ENCODE peak calls at places on chromosomes 6 and 20, in six cellular contexts. I is T-helper 9 cell; F is GM13977; P is effector CD8-positive, alpha-beta T cell; T is GM23248; N is activated CD4-positive, alpha-beta T cell treated with anti-CD3 and anti-CD28 coated beads, Interleukin-2, amount 50 U/mL, for 48 hours. B is an unnamed sample.

GRCh38 chr20:4902788-4903187 is 98.5 kb downstream of the SLC23A2 start:
- DNase-seq in F (no peak), T (no peak), I (no peak), N (no peak), P (no peak), B (no peak)

GRCh38 chr20:40863337-40863919 is 165.2 kb upstream of the TOP1 start:
- DNase-seq in P (no peak), I (no peak), T (no peak), N (no peak), F (no peak), B (no peak)

GRCh38 chr20:33649201-33649631 is 12.9 kb upstream of the C20orf144 start:
- DNase-seq in F (no peak), P (no peak), T (peak; percentile 54), I (no peak), N (peak; percentile 9), B (no peak)

GRCh38 chr6:127939442-127940066 is 38.7 kb upstream of the THEMIS start:
- DNase-seq in I (no peak), F (no peak), T (peak; percentile 49), N (no peak), P (no peak), B (no peak)

GRCh38 chr6:113969888-113970807 is 800 bp downstream of the HDAC2 start:
- DNase-seq in N (peak; percentile 64), P (peak; percentile 39), I (peak; percentile 34), T (peak; percentile 72), F (peak; percentile 58), B (peak; percentile 29)

GRCh38 chr20:62636446-62636845 is 5.9 kb upstream of the SLCO4A1 start:
- DNase-seq in N (no peak), I (no peak), T (no peak), F (no peak), P (no peak), B (no peak)

GRCh38 chr6:134004714-134005113 is 47.7 kb downstream of the SLC2A12 start:
- DNase-seq in N (no peak), I (no peak), T (peak; percentile 11), F (no peak), P (no peak), B (no peak)

GRCh38 chr6:35601331-35602132 is 87.2 kb downstream of the FKBP5 start:
- DNase-seq in T (peak; percentile 81), F (no peak), P (peak; percentile 55), I (peak; percentile 45), N (no peak), B (peak; percentile 72)

GRCh38 chr6:14791525-14791924 is 454.3 kb upstream of the JARID2 start:
- DNase-seq in I (no peak), P (no peak), F (no peak), N (no peak), T (peak; percentile 52), B (no peak)

GRCh38 chr6:109388265-109388664 is 6.0 kb upstream of the CD164 start:
- DNase-seq in T (no peak), F (no peak), P (no peak), I (no peak), N (no peak), B (no peak)

GRCh38 chr20:44186674-44187053 is 324 bp downstream of the JPH2 start:
- DNase-seq in F (no peak), T (peak; percentile 46), P (no peak), I (no peak), N (no peak), B (no peak)

GRCh38 chr6:44349904-44350649 is 7.6 kb downstream of the SPATS1 start:
- DNase-seq in I (no peak), F (no peak), P (no peak), T (no peak), N (no peak), B (no peak)

GRCh38 chr6:82877213-82878195 is 188.1 kb downstream of the UBE3D start:
- DNase-seq in N (no peak), I (no peak), P (no peak), F (no peak), T (no peak), B (no peak)

GRCh38 chr20:20393770-20394169 is 25.9 kb downstream of the INSM1 start:
- DNase-seq in P (no peak), I (no peak), N (no peak), T (no peak), F (no peak), B (no peak)

GRCh38 chr6:118776607-118777549 is 117.1 kb upstream of the ASF1A start:
- DNase-seq in I (peak; percentile 29), P (peak; percentile 40), N (peak; percentile 75), F (peak; percentile 70), T (peak; percentile 86), B (peak; percentile 52)

GRCh38 chr6:10347561-10348327 is 67.1 kb downstream of the TFAP2A start:
- DNase-seq in I (no peak), P (no peak), T (peak; percentile 64), F (no peak), N (no peak), B (no peak)

GRCh38 chr20:46552460-46553420 is 2.3 kb upstream of the OCSTAMP start:
- DNase-seq in T (no peak), I (no peak), N (peak; percentile 64), F (peak; percentile 72), P (no peak), B (no peak)

GRCh38 chr20:33653218-33653899 is 8.8 kb upstream of the C20orf144 start:
- DNase-seq in T (peak; percentile 78), F (peak; percentile 77), N (peak; percentile 48), P (no peak), I (no peak), B (no peak)

GRCh38 chr6:42279966-42280629 is 62.4 kb upstream of the MRPS10 start:
- DNase-seq in I (no peak), N (no peak), F (no peak), P (no peak), T (peak; percentile 35), B (no peak)

GRCh38 chr6:56911847-56912246 is 43.1 kb upstream of the BEND6 start:
- DNase-seq in N (no peak), T (peak; percentile 73), P (no peak), I (no peak), F (no peak), B (no peak)

GRCh38 chr6:154370545-154370944 is 13.9 kb upstream of the IPCEF1 start:
- DNase-seq in F (peak; percentile 41), N (peak; percentile 15), T (peak; percentile 57), I (no peak), P (no peak), B (no peak)

GRCh38 chr20:3420211-3420707 is 12.8 kb upstream of the DNAAF9 start:
- DNase-seq in N (peak; percentile 62), F (peak; percentile 80), I (no peak), T (peak; percentile 84), P (no peak), B (no peak)

GRCh38 chr20:37341632-37342031 is 4.3 kb upstream of the SRC start:
- DNase-seq in P (no peak), F (no peak), N (no peak), T (no peak), I (no peak), B (no peak)

GRCh38 chr6:149140137-149140909 is 177.2 kb upstream of the TAB2 start:
- DNase-seq in F (peak; percentile 27), N (peak; percentile 73), I (peak; percentile 54), P (no peak), T (no peak), B (peak; percentile 47)

GRCh38 chr6:149897855-149898744 is at the start of gene RAET1E:
- DNase-seq in P (no peak), F (no peak), N (no peak), T (no peak), I (no peak), B (no peak)

GRCh38 chr6:45710304-45710821 is 305.3 kb downstream of the CLIC5 start:
- DNase-seq in N (peak; percentile 95), I (no peak), F (peak; percentile 48), T (peak; percentile 56), P (no peak), B (no peak)

GRCh38 chr20:62236200-62236599 is 2.1 kb upstream of the OSBPL2 start:
- DNase-seq in T (no peak), I (no peak), F (no peak), N (no peak), P (no peak), B (no peak)

GRCh38 chr6:44629636-44630035 is 242.1 kb downstream of the CDC5L start:
- DNase-seq in P (no peak), N (no peak), T (no peak), I (no peak), F (no peak), B (no peak)

GRCh38 chr6:122832515-122833228 is 43.6 kb downstream of the SMPDL3A start:
- DNase-seq in F (no peak), P (no peak), T (no peak), N (no peak), I (no peak), B (no peak)

GRCh38 chr6:141988954-141989705 is 143.6 kb upstream of the GJE1 start:
- DNase-seq in P (no peak), F (peak; percentile 45), N (peak; percentile 35), I (peak; percentile 2), T (peak; percentile 89), B (no peak)

GRCh38 chr6:5457983-5458683 is 196.8 kb downstream of the FARS2 start:
- DNase-seq in T (peak; percentile 39), P (no peak), I (no peak), N (no peak), F (no peak), B (no peak)

GRCh38 chr6:133894795-133895401 is 6.0 kb downstream of the TCF21 start:
- DNase-seq in P (no peak), N (no peak), F (no peak), T (peak; percentile 33), I (no peak), B (no peak)

GRCh38 chr20:1830240-1830639 is 65.0 kb upstream of the SIRPA start:
- DNase-seq in N (no peak), T (peak; percentile 100), I (no peak), P (no peak), F (no peak), B (no peak)

GRCh38 chr6:53614676-53615075 is 50.9 kb downstream of the KLHL31 start:
- DNase-seq in I (no peak), N (no peak), P (no peak), T (no peak), F (no peak), B (no peak)

GRCh38 chr20:17620371-17621228 is 50.7 kb downstream of the DSTN start:
- DNase-seq in P (no peak), F (peak; percentile 5), N (peak; percentile 1), I (no peak), T (no peak), B (no peak)

B was measured in T follicular helper cell.